ENCODE peak calls at places on chromosomes 3 and 15, in eight cellular contexts. One of them, this sample, is unnamed. For H3K4me1, the result is how much of the 10 kb centered on the place peaks cover.

GRCh38 chr3:197490098-197490497 is 65.7 kb downstream of the BDH1 start:
- DNase-seq in A549: peak
- DNase-seq in GM12878: no peak
- DNase-seq in ovary: no peak
- DNase-seq in right lobe of liver: no peak
- DNase-seq in IMR-90: peak
- DNase-seq in adrenal gland: no peak
- DNase-seq in upper lobe of left lung: no peak
- DNase-seq in this sample: no peak

GRCh38 chr3:160622263-160623045 is 54.5 kb upstream of the ARL14 start:
- DNase-seq in right lobe of liver: peak
- DNase-seq in GM12878: no peak
- DNase-seq in IMR-90: no peak
- DNase-seq in A549: no peak
- DNase-seq in ovary: no peak
- DNase-seq in upper lobe of left lung: no peak
- DNase-seq in adrenal gland: no peak
- DNase-seq in this sample: no peak

GRCh38 chr3:87336761-87337160 is 60.4 kb upstream of the POU1F1 start:
- DNase-seq in GM12878: no peak
- DNase-seq in A549: no peak
- DNase-seq in right lobe of liver: no peak
- DNase-seq in adrenal gland: no peak
- DNase-seq in ovary: no peak
- DNase-seq in upper lobe of left lung: no peak
- DNase-seq in IMR-90: no peak
- DNase-seq in this sample: no peak

GRCh38 chr15:76994001-76994400 is 925 bp upstream of the PSTPIP1 start:
- DNase-seq in ovary: no peak
- DNase-seq in GM12878: no peak
- DNase-seq in IMR-90: no peak
- DNase-seq in A549: no peak
- DNase-seq in upper lobe of left lung: peak
- DNase-seq in adrenal gland: peak
- DNase-seq in right lobe of liver: peak
- DNase-seq in this sample: peak

GRCh38 chr3:16151109-16151508 is 23.4 kb upstream of the GALNT15 start:
- DNase-seq in upper lobe of left lung: no peak
- DNase-seq in ovary: peak
- DNase-seq in adrenal gland: peak
- DNase-seq in A549: no peak
- DNase-seq in right lobe of liver: peak
- DNase-seq in IMR-90: peak
- DNase-seq in GM12878: no peak
- DNase-seq in this sample: no peak

GRCh38 chr15:73799466-73799865 is 46.3 kb upstream of the INSYN1 start:
- DNase-seq in adrenal gland: no peak
- DNase-seq in A549: no peak
- DNase-seq in ovary: no peak
- DNase-seq in GM12878: no peak
- DNase-seq in right lobe of liver: no peak
- DNase-seq in upper lobe of left lung: no peak
- DNase-seq in IMR-90: peak
- DNase-seq in this sample: no peak

GRCh38 chr15:35886765-35887164 is 340.8 kb upstream of the DPH6 start:
- DNase-seq in upper lobe of left lung: no peak
- DNase-seq in adrenal gland: no peak
- DNase-seq in right lobe of liver: no peak
- DNase-seq in A549: no peak
- DNase-seq in IMR-90: peak
- DNase-seq in ovary: no peak
- DNase-seq in GM12878: no peak
- DNase-seq in this sample: no peak

GRCh38 chr3:111923095-111923771 is 55.6 kb upstream of the ABHD10 start:
- DNase-seq in upper lobe of left lung: no peak
- DNase-seq in right lobe of liver: no peak
- DNase-seq in GM12878: no peak
- DNase-seq in ovary: no peak
- DNase-seq in IMR-90: peak
- DNase-seq in A549: no peak
- DNase-seq in adrenal gland: no peak
- DNase-seq in this sample: no peak

GRCh38 chr3:108281670-108282069 is 14.7 kb upstream of the HHLA2 start:
- DNase-seq in IMR-90: no peak
- DNase-seq in upper lobe of left lung: no peak
- DNase-seq in A549: no peak
- DNase-seq in ovary: no peak
- DNase-seq in GM12878: no peak
- DNase-seq in adrenal gland: no peak
- DNase-seq in right lobe of liver: no peak
- DNase-seq in this sample: no peak

GRCh38 chr15:50823281-50823680 is 57.8 kb upstream of the SPPL2A start:
- DNase-seq in right lobe of liver: no peak
- DNase-seq in ovary: no peak
- DNase-seq in upper lobe of left lung: no peak
- DNase-seq in A549: no peak
- DNase-seq in GM12878: no peak
- DNase-seq in adrenal gland: no peak
- DNase-seq in IMR-90: no peak
- DNase-seq in this sample: no peak

GRCh38 chr3:157573780-157574378 is 70.7 kb upstream of the VEPH1 start:
- DNase-seq in ovary: no peak
- DNase-seq in IMR-90: peak
- DNase-seq in GM12878: no peak
- DNase-seq in adrenal gland: no peak
- DNase-seq in right lobe of liver: no peak
- DNase-seq in upper lobe of left lung: no peak
- DNase-seq in A549: no peak
- DNase-seq in this sample: no peak

GRCh38 chr3:65972765-65973164 is 66.0 kb downstream of the MAGI1 start:
- DNase-seq in right lobe of liver: no peak
- DNase-seq in A549: no peak
- DNase-seq in upper lobe of left lung: no peak
- DNase-seq in GM12878: no peak
- DNase-seq in ovary: no peak
- DNase-seq in adrenal gland: no peak
- DNase-seq in IMR-90: no peak
- DNase-seq in this sample: no peak

GRCh38 chr3:195080125-195080524 is 190.8 kb downstream of the XXYLT1 start:
- DNase-seq in GM12878: no peak
- DNase-seq in IMR-90: no peak
- DNase-seq in ovary: no peak
- DNase-seq in right lobe of liver: no peak
- DNase-seq in A549: no peak
- DNase-seq in upper lobe of left lung: no peak
- DNase-seq in adrenal gland: no peak
- DNase-seq in this sample: no peak

GRCh38 chr3:134903840-134904239 is 108.8 kb downstream of the EPHB1 start:
- DNase-seq in right lobe of liver: peak
- DNase-seq in ovary: no peak
- DNase-seq in GM12878: no peak
- DNase-seq in upper lobe of left lung: no peak
- DNase-seq in A549: no peak
- DNase-seq in IMR-90: no peak
- DNase-seq in adrenal gland: no peak
- DNase-seq in this sample: no peak

GRCh38 chr3:190558796-190559195 is 44.9 kb downstream of the IL1RAP start:
- DNase-seq in ovary: no peak
- DNase-seq in GM12878: no peak
- DNase-seq in IMR-90: no peak
- DNase-seq in right lobe of liver: no peak
- DNase-seq in adrenal gland: no peak
- DNase-seq in upper lobe of left lung: no peak
- DNase-seq in A549: no peak
- DNase-seq in this sample: no peak

GRCh38 chr3:88031543-88032148 is 27.2 kb downstream of the CGGBP1 start:
- DNase-seq in adrenal gland: peak
- DNase-seq in right lobe of liver: no peak
- DNase-seq in GM12878: peak
- DNase-seq in upper lobe of left lung: no peak
- DNase-seq in ovary: no peak
- DNase-seq in IMR-90: peak
- DNase-seq in A549: peak
- DNase-seq in this sample: no peak

GRCh38 chr3:196163687-196164493 is 47.3 kb downstream of the ZDHHC19 start:
- DNase-seq in right lobe of liver: no peak
- DNase-seq in GM12878: no peak
- DNase-seq in ovary: peak
- DNase-seq in upper lobe of left lung: peak
- DNase-seq in IMR-90: no peak
- DNase-seq in adrenal gland: no peak
- DNase-seq in A549: no peak
- DNase-seq in this sample: no peak

GRCh38 chr15:76161153-76162049 is 101.6 kb downstream of the TMEM266 start:
- DNase-seq in adrenal gland: peak
- DNase-seq in right lobe of liver: no peak
- DNase-seq in ovary: no peak
- DNase-seq in GM12878: no peak
- DNase-seq in upper lobe of left lung: no peak
- DNase-seq in IMR-90: no peak
- DNase-seq in A549: no peak
- DNase-seq in this sample: no peak

GRCh38 chr15:28942521-28943035 is 56.8 kb downstream of the APBA2 start:
- DNase-seq in ovary: no peak
- DNase-seq in right lobe of liver: peak
- DNase-seq in upper lobe of left lung: no peak
- DNase-seq in GM12878: no peak
- DNase-seq in A549: no peak
- DNase-seq in adrenal gland: no peak
- DNase-seq in IMR-90: no peak
- DNase-seq in this sample: peak

GRCh38 chr3:61541694-61542093 is 19.7 kb upstream of the PTPRG start:
- DNase-seq in upper lobe of left lung: no peak
- DNase-seq in ovary: no peak
- DNase-seq in A549: no peak
- DNase-seq in adrenal gland: no peak
- DNase-seq in IMR-90: no peak
- DNase-seq in GM12878: no peak
- DNase-seq in right lobe of liver: no peak
- DNase-seq in this sample: no peak

GRCh38 chr3:172313671-172314070 is 134.6 kb downstream of the GHSR start:
- DNase-seq in adrenal gland: no peak
- DNase-seq in upper lobe of left lung: no peak
- DNase-seq in IMR-90: peak
- DNase-seq in GM12878: no peak
- DNase-seq in right lobe of liver: no peak
- DNase-seq in ovary: no peak
- DNase-seq in A549: no peak
- DNase-seq in this sample: no peak

GRCh38 chr3:82643948-82644347 is 882.5 kb upstream of the GBE1 start:
- DNase-seq in upper lobe of left lung: no peak
- DNase-seq in GM12878: no peak
- DNase-seq in adrenal gland: no peak
- DNase-seq in IMR-90: no peak
- DNase-seq in ovary: no peak
- DNase-seq in right lobe of liver: no peak
- DNase-seq in A549: no peak
- DNase-seq in this sample: no peak
- TF ChIP-seq CTCF in upper lobe of left lung: no peak
- TF ChIP-seq CTCF in GM12878: no peak
- TF ChIP-seq CTCF in adrenal gland: no peak
- TF ChIP-seq CTCF in IMR-90: no peak
- TF ChIP-seq CTCF in ovary: no peak
- TF ChIP-seq CTCF in right lobe of liver: peak
- TF ChIP-seq CTCF in A549: no peak
- TF ChIP-seq CTCF in this sample: no peak

DNA sequence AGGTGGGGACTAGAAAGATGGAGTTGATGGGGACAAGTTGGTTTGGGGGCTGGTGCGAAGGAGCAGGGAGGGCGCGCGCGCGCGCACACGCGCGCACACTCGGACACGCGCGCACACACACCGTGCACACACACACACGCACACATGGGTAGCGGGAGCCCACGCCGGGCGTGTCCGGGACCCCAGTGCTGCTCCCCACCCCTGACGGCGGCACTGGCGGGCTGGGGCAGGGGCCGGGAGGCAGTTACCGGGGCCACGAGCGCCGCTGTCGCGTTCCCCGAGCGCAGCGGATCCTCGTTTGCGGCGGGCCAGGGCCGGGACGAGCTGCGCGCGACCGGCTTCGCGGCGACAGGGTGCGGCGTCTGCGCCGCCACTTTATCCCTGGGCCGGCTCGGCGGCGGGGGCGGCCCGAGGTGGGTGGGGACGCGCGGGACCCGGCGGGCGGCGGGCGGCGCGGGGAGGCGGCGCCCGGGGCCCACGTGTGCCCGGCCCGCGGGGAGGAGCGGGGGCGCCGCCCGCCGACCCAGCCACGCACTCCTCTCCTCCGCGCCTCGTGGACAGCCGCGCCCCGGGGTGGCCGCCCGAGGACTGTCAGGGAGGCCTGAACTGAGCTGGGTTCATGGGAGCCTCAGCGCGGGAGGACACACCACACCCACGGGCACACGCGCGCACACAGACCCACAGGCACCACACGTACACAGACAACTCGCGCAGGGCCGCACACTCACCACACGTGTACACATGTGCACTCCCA is 698 bp upstream of the MGLL start:
- DNase-seq in ovary: peak
- DNase-seq in upper lobe of left lung: peak
- DNase-seq in IMR-90: peak
- DNase-seq in GM12878: no peak
- DNase-seq in right lobe of liver: peak
- DNase-seq in A549: no peak
- DNase-seq in adrenal gland: peak
- DNase-seq in this sample: peak
- TF ChIP-seq POLR2A in ovary: no peak
- TF ChIP-seq POLR2A in upper lobe of left lung: peak
- TF ChIP-seq POLR2A in IMR-90: no peak
- TF ChIP-seq POLR2A in GM12878: peak
- TF ChIP-seq POLR2A in right lobe of liver: peak
- TF ChIP-seq POLR2A in A549: peak
- TF ChIP-seq POLR2A in adrenal gland: peak
- TF ChIP-seq POLR2A in this sample: no peak

DNA sequence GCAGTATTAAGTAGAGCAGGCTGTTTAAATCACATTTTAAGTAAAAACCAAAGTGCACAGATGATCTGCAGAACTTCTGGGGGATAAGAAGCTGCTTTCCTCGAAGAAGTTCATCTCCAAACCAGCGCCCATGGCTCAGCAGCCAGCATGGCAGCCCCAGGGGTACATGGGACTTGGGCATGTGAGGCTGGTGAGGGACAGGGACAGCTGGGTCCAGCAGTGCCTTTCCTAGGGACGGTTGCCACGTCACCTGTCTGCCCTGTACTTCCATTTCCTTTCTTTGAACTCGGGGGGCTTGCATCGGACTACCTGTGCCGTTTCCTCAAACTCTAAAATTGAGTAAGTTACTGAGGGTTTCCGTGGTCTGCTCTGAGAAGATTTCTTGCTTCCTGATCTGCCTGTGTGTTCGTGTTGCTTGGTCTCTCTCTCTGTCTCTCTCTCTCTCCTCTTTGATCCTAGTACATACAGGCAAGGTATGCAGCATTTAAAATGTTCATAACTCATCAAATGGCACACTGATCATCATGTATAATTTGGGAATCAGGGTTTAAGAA is 67.6 kb downstream of the IGF1R start:
- DNase-seq in A549: no peak
- DNase-seq in upper lobe of left lung: no peak
- DNase-seq in GM12878: no peak
- DNase-seq in IMR-90: no peak
- DNase-seq in adrenal gland: no peak
- DNase-seq in right lobe of liver: no peak
- DNase-seq in ovary: no peak
- DNase-seq in this sample: no peak
- H3K4me1 ChIP-seq in A549: half or more
- H3K4me1 ChIP-seq in upper lobe of left lung: under half
- H3K4me1 ChIP-seq in GM12878: under half
- H3K4me1 ChIP-seq in IMR-90: under half
- H3K4me1 ChIP-seq in adrenal gland: under half
- H3K4me1 ChIP-seq in right lobe of liver: under half
- H3K4me1 ChIP-seq in ovary: under half
- H3K4me1 ChIP-seq in this sample: under half

GRCh38 chr15:90893175-90894090 is 9.1 kb downstream of the FES start:
- DNase-seq in right lobe of liver: no peak
- DNase-seq in adrenal gland: no peak
- DNase-seq in ovary: no peak
- DNase-seq in A549: no peak
- DNase-seq in upper lobe of left lung: no peak
- DNase-seq in IMR-90: no peak
- DNase-seq in GM12878: no peak
- DNase-seq in this sample: no peak
- TF ChIP-seq CTCF in right lobe of liver: no peak
- TF ChIP-seq CTCF in adrenal gland: no peak
- TF ChIP-seq CTCF in ovary: no peak
- TF ChIP-seq CTCF in A549: peak
- TF ChIP-seq CTCF in upper lobe of left lung: no peak
- TF ChIP-seq CTCF in IMR-90: no peak
- TF ChIP-seq CTCF in GM12878: no peak
- TF ChIP-seq CTCF in this sample: no peak

This sample was measured in stomach.